ENCODE peak calls at places on chromosomes 4 and X, in eight cellular contexts. Y, B, T, G, J, N, Z and M are unnamed samples.

GRCh38 chr4:569958-570667 is 6.0 kb downstream of the TMEM271 start:
- DNase-seq in Y (no peak), B (no peak), T (no peak), G (no peak), J (no peak), N (no peak), Z (no peak), M (no peak)

GRCh38 chrX:132270699-132271098 is 51.5 kb upstream of the RAP2C start:
- DNase-seq in Y (no peak), B (peak), T (peak), G (no peak), J (peak), N (peak), Z (no peak), M (peak)

GRCh38 chr4:106358899-106359298 is 9.7 kb downstream of the GIMD1 start:
- DNase-seq in Y (no peak), B (peak), T (no peak), G (no peak), J (peak), N (peak), Z (no peak), M (no peak)

GRCh38 chrX:11119295-11119943 is 8.3 kb downstream of the HCCS start:
- DNase-seq in Y (no peak), B (no peak), T (no peak), G (no peak), J (no peak), N (no peak), Z (no peak), M (no peak)

GRCh38 chr4:2685541-2685940 is 70.6 kb downstream of the TNIP2 start:
- DNase-seq in Y (no peak), B (peak), T (no peak), G (no peak), J (no peak), N (peak), Z (no peak), M (no peak)

GRCh38 chr4:13678186-13678924 is 50.8 kb upstream of the BOD1L1 start:
- DNase-seq in Y (no peak), B (peak), T (no peak), G (no peak), J (peak), N (no peak), Z (no peak), M (no peak)

GRCh38 chr4:162116085-162116784 is 47.6 kb downstream of the FSTL5 start:
- DNase-seq in Y (no peak), B (no peak), T (no peak), G (no peak), J (no peak), N (no peak), Z (no peak), M (no peak)

GRCh38 chr4:39698424-39699009 is 581 bp downstream of the UBE2K start:
- DNase-seq in Y (peak), B (peak), T (no peak), G (peak), J (peak), N (no peak), Z (peak), M (no peak)

GRCh38 chr4:40325406-40326019 is 9.6 kb upstream of the CHRNA9 start:
- DNase-seq in Y (peak), B (peak), T (peak), G (peak), J (peak), N (peak), Z (no peak), M (no peak)

GRCh38 chrX:110136136-110136535 is 133.2 kb downstream of the TMEM164 start:
- DNase-seq in Y (no peak), B (no peak), T (no peak), G (no peak), J (no peak), N (no peak), Z (no peak), M (no peak)